ENCODE peak calls at places on chromosomes 1 and 21, in four cellular contexts. Z, C, Q and O are unnamed samples.

GRCh38 chr21:15415541-15416261 is 314.1 kb upstream of the USP25 start:
- DNase-seq in C (no peak), Q (no peak), Z (no peak), O (peak)

GRCh38 chr1:69436151-69436550 is 131.6 kb upstream of the LRRC7 start:
- DNase-seq in Q (no peak), C (no peak), Z (no peak), O (no peak)

GRCh38 chr1:163072658-163073057 is 3.5 kb downstream of the RGS4 start:
- DNase-seq in Z (no peak), Q (peak), C (no peak), O (no peak)

GRCh38 chr1:162405800-162406199 is 6.1 kb downstream of the SH2D1B start:
- DNase-seq in C (no peak), Z (no peak), Q (peak), O (no peak)

GRCh38 chr1:155981266-155982088 is 3.1 kb upstream of the ARHGEF2 start:
- DNase-seq in Q (peak), C (no peak), Z (no peak), O (no peak)

GRCh38 chr21:31288191-31288590 is 55.9 kb downstream of the TIAM1 start:
- DNase-seq in Q (no peak), C (no peak), Z (no peak), O (no peak)

GRCh38 chr1:167630568-167631385 is 745 bp downstream of the RCSD1 start:
- DNase-seq in Q (no peak), C (no peak), Z (no peak), O (no peak)

GRCh38 chr1:233598891-233599541 is 14.9 kb upstream of the KCNK1 start:
- DNase-seq in Q (no peak), Z (no peak), C (no peak), O (no peak)

GRCh38 chr21:45615145-45615711 is 28.3 kb upstream of the PCBP3 start:
- DNase-seq in C (no peak), Q (no peak), Z (no peak), O (no peak)

GRCh38 chr1:145720878-145721671 is 1.8 kb downstream of the CD160 start:
- DNase-seq in Z (peak), C (peak), Q (peak), O (peak)

GRCh38 chr21:44812640-44813039 is 5.2 kb downstream of the SUMO3 start:
- DNase-seq in Q (no peak), C (no peak), Z (no peak), O (no peak)

GRCh38 chr1:175885247-175885646 is 141.9 kb upstream of the TNR start:
- DNase-seq in C (no peak), Q (peak), Z (no peak), O (no peak)

GRCh38 chr1:240149488-240150094 is 57.9 kb downstream of the FMN2 start:
- DNase-seq in C (no peak), Q (peak), Z (no peak), O (no peak)

GRCh38 chr1:91499346-91499745 is 1.3 kb upstream of the CDC7 start:
- DNase-seq in Z (no peak), Q (no peak), C (no peak), O (no peak)

GRCh38 chr1:177235350-177235749 is 64.6 kb downstream of the BRINP2 start:
- DNase-seq in Z (no peak), Q (no peak), C (no peak), O (no peak)

GRCh38 chr1:12477301-12477700 is 140.7 kb downstream of the DHRS3 start:
- DNase-seq in C (no peak), Z (no peak), Q (no peak), O (no peak)

GRCh38 chr1:224432672-224433040 is 1.9 kb downstream of the WDR26 start:
- DNase-seq in Q (peak), Z (no peak), C (no peak), O (no peak)

GRCh38 chr1:236280438-236281285 is 1.1 kb downstream of the ERO1B start:
- DNase-seq in Z (no peak), C (no peak), Q (no peak), O (no peak)

GRCh38 chr1:153933420-153933819 is 10.6 kb upstream of the GATAD2B start:
- DNase-seq in Q (no peak), Z (no peak), C (no peak), O (no peak)

GRCh38 chr1:26469558-26469957 is 2.7 kb upstream of the HMGN2 start:
- DNase-seq in C (no peak), Z (no peak), Q (no peak), O (no peak)

GRCh38 chr1:191641420-191642215 is 516.6 kb upstream of the RGS18 start:
- DNase-seq in C (no peak), Q (no peak), Z (no peak), O (no peak)

GRCh38 chr1:222521299-222522104 is 26.4 kb downstream of the HHIPL2 start:
- DNase-seq in C (no peak), Z (no peak), Q (no peak), O (no peak)

GRCh38 chr21:43195131-43196021 is 26.6 kb downstream of the CRYAA start:
- DNase-seq in C (peak), Z (peak), Q (no peak), O (peak)

GRCh38 chr21:37871121-37871862 is 45.0 kb downstream of the KCNJ6 start:
- DNase-seq in C (no peak), Q (no peak), Z (no peak), O (no peak)

GRCh38 chr1:165068716-165069115 is 287.8 kb downstream of the LMX1A start:
- DNase-seq in Q (no peak), Z (no peak), C (no peak), O (no peak)

GRCh38 chr1:902023-902422 is 21.7 kb upstream of the SAMD11 start:
- DNase-seq in Q (no peak), C (no peak), Z (no peak), O (no peak)

GRCh38 chr1:198157847-198158765 is 1.3 kb downstream of the NEK7 start:
- DNase-seq in Z (no peak), C (no peak), Q (peak), O (no peak)

GRCh38 chr1:1764876-1765478 is 13.3 kb downstream of the NADK start:
- DNase-seq in Z (peak), Q (no peak), C (no peak), O (no peak)

GRCh38 chr1:205257735-205258134 is 30.0 kb downstream of the TMCC2 start:
- DNase-seq in Q (no peak), C (no peak), Z (no peak), O (no peak)

GRCh38 chr1:246930830-246931548 is 759 bp downstream of the AHCTF1 start:
- DNase-seq in Z (peak), Q (peak), C (peak), O (peak)

GRCh38 chr1:11882814-11883538 is 24.2 kb upstream of the NPPB start:
- DNase-seq in Q (no peak), Z (peak), C (peak), O (peak)

GRCh38 chr1:38489844-38490270 is 369.7 kb downstream of the RRAGC start:
- DNase-seq in Z (no peak), Q (peak), C (no peak), O (no peak)

GRCh38 chr1:38129971-38130370 is 83.4 kb upstream of the POU3F1 start:
- DNase-seq in C (no peak), Z (no peak), Q (peak), O (no peak)

GRCh38 chr1:92374211-92374610 is 75.4 kb downstream of the RPAP2 start:
- DNase-seq in C (no peak), Q (no peak), Z (no peak), O (no peak)

GRCh38 chr1:180181048-180181447 is 26.4 kb downstream of the QSOX1 start:
- DNase-seq in C (no peak), Q (peak), Z (no peak), O (no peak)

GRCh38 chr1:218887141-218887925 is 286.3 kb upstream of the LYPLAL1 start:
- DNase-seq in Z (no peak), C (no peak), Q (no peak), O (no peak)

GRCh38 chr1:116359060-116359830 is 13.8 kb upstream of the ATP1A1 start:
- DNase-seq in Z (no peak), Q (peak), C (no peak), O (no peak)

DNA sequence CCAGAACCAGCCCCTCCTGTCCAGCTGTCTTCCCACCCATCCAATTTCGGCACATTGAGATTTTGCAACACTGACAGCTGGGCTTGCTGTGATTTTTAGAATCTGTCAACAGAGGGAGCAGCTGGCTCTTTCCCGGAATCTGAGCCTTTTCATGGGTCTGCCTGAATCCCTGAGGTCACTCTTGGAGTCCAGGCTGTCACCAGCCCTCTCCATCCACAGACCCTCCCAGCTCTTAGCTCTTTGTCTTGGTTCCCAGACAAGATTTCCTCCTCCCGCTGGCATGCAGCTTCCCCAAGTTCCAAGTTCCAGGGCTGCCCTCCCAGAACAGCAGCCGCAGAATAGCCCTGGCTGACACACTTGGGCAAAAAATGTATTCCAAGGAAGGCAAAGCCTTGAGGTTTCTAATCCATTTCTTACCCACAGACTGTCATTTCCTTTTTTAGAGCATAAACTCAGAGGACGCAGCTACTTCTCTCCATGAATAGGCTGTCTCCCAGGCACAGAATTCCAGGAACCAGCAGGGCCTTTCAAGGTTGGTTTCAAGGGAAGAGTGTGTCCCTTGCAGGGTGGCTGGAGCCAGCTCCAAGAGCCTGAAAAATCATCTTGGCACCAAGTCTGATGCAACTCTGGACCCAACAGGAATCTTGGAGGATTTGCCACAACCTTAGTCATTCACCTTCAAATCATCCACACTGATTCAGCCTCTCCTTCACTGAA is 7.1 kb upstream of the TMEM61 start:
- DNase-seq in Q (no peak), Z (peak), C (peak), O (peak)
- TF ChIP-seq CTCF in Q (no peak), Z (peak), C (peak), O (peak)

DNA sequence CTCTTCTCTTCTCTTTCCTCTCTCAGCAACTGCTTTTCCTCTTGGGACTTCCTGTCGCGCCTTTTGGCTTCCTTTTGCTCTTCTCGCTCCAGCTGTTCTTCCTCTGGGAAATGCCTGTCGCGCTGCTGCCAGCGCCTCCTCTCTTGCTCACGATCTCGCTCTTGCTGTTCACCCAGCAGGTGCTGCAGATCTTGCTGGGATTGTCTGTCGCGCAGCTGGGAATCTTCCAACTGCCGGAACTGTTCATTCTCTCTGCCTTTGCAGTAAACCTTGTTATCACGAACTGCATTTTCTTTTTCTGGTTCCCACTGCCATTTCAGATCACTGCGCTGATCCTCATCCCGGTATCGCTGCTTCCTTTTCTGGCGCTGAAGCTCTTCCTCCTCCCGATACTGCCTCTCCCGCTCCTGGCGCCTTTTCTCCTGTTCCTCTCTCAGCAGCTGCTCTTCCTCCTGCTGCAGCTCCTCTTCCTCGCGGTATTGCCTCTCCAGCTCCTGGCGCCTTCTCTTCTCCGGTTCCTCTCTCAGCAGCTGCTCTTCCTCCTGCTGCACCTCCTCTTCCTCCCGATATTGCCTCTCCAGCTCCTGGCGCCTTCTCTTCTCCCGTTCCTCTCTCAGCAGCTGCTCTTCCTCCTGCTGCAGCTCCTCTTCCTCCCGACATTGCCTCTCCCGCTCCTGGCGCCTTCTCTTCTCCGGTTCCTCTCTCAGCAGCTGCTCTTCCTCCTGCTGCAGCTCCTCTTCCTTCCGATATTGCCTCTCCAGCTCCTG is 5.8 kb downstream of the TCHH start:
- DNase-seq in C (no peak), Z (no peak), Q (no peak), O (no peak)
- H3K4me3 ChIP-seq in C (peak), Z (peak), Q (no peak), O (peak)

GRCh38 chr1:67371043-67371442 is 59.2 kb downstream of the SERBP1 start:
- DNase-seq in C (no peak), Z (no peak), Q (no peak), O (no peak)

GRCh38 chr1:67372898-67373297 is 57.3 kb downstream of the SERBP1 start:
- DNase-seq in Q (no peak), Z (no peak), C (no peak), O (no peak)

GRCh38 chr1:67372136-67372535 is 58.1 kb downstream of the SERBP1 start:
- DNase-seq in Q (no peak), C (no peak), Z (no peak), O (no peak)

GRCh38 chr1:67371681-67372080 is 58.5 kb downstream of the SERBP1 start:
- DNase-seq in Z (no peak), Q (no peak), C (no peak), O (no peak)

DNA sequence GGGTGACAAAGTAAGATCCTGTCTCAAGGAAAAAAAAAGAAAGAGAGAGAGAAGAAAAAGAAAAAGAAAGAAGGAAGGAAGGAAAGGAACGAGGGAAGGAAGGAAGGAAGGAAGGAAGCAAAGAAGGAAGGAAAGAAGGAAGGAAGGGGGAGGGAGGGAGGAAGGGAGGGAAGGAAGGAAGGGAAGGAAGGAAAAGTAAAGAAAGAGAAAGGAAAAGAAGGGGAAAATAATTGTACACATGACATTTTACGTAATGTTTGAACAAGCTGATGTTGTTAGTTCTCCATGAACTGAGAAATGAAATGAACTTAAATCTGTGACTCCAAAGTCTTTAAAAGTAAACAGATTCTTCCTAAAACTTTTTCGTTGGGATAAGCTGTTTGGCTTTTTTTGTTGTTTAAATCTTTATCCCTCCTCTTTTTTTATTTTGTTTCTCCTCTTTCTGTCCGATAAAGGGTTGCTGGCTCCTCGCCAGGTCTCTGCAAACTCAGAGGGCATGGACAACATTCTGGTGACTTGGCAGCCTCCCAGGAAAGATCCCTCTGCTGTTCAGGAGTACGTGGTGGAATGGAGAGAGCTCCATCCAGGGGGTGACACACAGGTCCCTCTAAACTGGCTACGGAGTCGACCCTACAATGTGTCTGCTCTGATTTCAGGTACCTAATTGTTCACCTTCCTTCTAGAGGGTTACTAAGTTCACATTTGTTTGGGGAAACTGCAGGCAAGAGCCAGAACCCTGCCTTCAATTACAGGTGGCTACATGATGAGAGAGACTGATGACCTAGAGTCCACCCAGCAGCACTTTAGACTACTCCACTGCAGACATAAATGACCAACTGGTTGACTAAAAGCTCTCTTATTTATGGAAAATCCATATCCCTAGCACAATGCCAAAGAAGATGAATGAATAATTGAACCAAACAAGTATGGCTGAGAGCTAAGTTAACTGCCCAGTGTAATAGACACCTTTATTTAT is 60.0 kb downstream of the IL12RB2 start:
- DNase-seq in C (peak), Q (peak), Z (no peak), O (peak)
- TF ChIP-seq CTCF in C (peak), Q (no peak), Z (no peak), O (no peak)

GRCh38 chr1:201540846-201541735 is 2.2 kb downstream of the NAV1 start:
- DNase-seq in Q (no peak), Z (no peak), C (no peak), O (no peak)
- H3K4me3 ChIP-seq in Q (no peak), Z (peak), C (peak), O (no peak)

GRCh38 chr1:53593758-53594380 is 134.7 kb downstream of the DMRTB1 start:
- DNase-seq in Z (no peak), C (peak), Q (peak), O (no peak)
- TF ChIP-seq CTCF in Z (peak), C (peak), Q (peak), O (peak)

DNA sequence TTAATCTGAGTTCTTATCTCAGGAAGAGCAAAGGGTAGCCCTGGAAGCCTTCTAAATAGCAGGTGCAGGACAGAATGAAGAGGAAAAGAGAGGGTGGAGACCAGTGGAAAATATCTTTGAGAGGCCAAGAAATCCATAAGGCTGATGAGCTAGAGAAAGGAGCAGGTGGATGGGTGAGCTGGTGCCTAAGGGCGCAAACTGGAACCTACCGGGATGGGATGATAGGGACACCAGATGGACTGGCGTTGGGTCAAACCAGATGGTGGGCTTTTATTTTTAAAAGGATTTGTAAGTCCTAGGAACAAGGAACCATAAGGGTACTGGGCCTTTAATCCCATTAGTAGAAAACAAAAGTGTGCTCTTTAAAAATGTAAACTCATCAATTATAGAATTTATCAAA is 59.7 kb downstream of the RGL1 start:
- DNase-seq in C (no peak), Z (no peak), Q (no peak), O (no peak)
- H3K4me3 ChIP-seq in C (no peak), Z (no peak), Q (no peak), O (no peak)